ENCODE peak calls at places on chromosomes 13 and 19, in four cellular contexts. C is heart left ventricle, U is uterus, I is upper lobe of right lung. Y is an unnamed sample.

GRCh38 chr13:75329097-75329496 is 152.9 kb downstream of the TBC1D4 start:
- DNase-seq in C (no peak), U (no peak), I (no peak), Y (no peak)

GRCh38 chr19:54480048-54480447 is 7.0 kb upstream of the CDC42EP5 start:
- DNase-seq in C (no peak), U (no peak), I (no peak), Y (no peak)

GRCh38 chr13:25934127-25934526 is 117.7 kb downstream of the SHISA2 start:
- DNase-seq in C (no peak), U (no peak), I (no peak), Y (no peak)

GRCh38 chr19:10112895-10113591 is 1.6 kb downstream of the P2RY11 start:
- DNase-seq in C (no peak), U (no peak), I (peak), Y (peak)

GRCh38 chr19:58584498-58585441 is 11.6 kb upstream of the MZF1 start:
- DNase-seq in C (no peak), U (no peak), I (no peak), Y (no peak)

GRCh38 chr13:113928701-113929627 is 44.9 kb downstream of the C13orf46 start:
- DNase-seq in C (peak), U (peak), I (peak), Y (no peak)

GRCh38 chr13:70034280-70034679 is 73.3 kb upstream of the ATXN8OS start:
- DNase-seq in C (no peak), U (no peak), I (no peak), Y (no peak)

GRCh38 chr19:38675611-38676010 is 28.2 kb downstream of the ACTN4 start:
- DNase-seq in C (no peak), U (no peak), I (no peak), Y (no peak)

GRCh38 chr13:27978301-27978968 is 9.3 kb upstream of the CDX2 start:
- DNase-seq in C (no peak), U (no peak), I (peak), Y (no peak)

GRCh38 chr13:48804836-48805601 is 151.3 kb downstream of the CYSLTR2 start:
- DNase-seq in C (no peak), U (no peak), I (no peak), Y (no peak)

DNA sequence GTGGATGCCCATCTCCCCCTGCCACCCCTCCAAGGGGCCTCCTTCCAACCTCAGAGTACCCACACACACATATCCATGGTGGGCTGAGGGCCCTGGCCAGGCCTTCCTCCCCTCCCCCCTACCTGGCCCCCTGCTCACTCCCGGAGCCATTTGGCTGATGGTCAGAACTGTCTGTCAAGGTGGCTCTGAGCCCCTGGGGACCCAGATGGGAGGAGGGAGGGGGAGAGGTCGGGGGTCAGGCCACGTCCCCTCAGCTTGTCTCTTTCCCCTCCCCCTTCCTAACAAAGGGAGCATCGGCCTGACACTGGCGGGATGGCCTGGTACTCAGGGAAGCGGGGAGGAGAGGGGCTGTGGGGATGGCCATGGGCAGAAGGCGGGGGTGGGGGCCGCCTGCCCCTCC is 18.7 kb upstream of the POU2F2 start:
- DNase-seq in C (no peak), U (no peak), I (no peak), Y (no peak)
- TF ChIP-seq CTCF in C (no peak), U (no peak), I (no peak), Y (no peak)

GRCh38 chr19:11594084-11594483 is 3.2 kb upstream of the ZNF627 start:
- DNase-seq in C (no peak), U (no peak), I (no peak), Y (no peak)
- TF ChIP-seq CTCF in C (no peak), U (no peak), I (no peak), Y (no peak)

GRCh38 chr19:33176670-33177416 is 17.3 kb upstream of the LRP3 start:
- DNase-seq in C (peak), U (peak), I (peak), Y (peak)
- TF ChIP-seq CTCF in C (no peak), U (peak), I (peak), Y (no peak)

GRCh38 chr19:17236831-17237543 is 8.7 kb downstream of the NR2F6 start:
- DNase-seq in C (no peak), U (no peak), I (no peak), Y (no peak)

GRCh38 chr19:17236414-17236716 is 9.4 kb downstream of the NR2F6 start:
- DNase-seq in C (no peak), U (no peak), I (no peak), Y (no peak)

GRCh38 chr19:17237747-17238706 is 7.7 kb downstream of the NR2F6 start:
- DNase-seq in C (no peak), U (no peak), I (no peak), Y (no peak)

GRCh38 chr19:17234911-17235617 is 9.0 kb downstream of the OCEL1 start:
- DNase-seq in C (no peak), U (peak), I (no peak), Y (peak)

DNA sequence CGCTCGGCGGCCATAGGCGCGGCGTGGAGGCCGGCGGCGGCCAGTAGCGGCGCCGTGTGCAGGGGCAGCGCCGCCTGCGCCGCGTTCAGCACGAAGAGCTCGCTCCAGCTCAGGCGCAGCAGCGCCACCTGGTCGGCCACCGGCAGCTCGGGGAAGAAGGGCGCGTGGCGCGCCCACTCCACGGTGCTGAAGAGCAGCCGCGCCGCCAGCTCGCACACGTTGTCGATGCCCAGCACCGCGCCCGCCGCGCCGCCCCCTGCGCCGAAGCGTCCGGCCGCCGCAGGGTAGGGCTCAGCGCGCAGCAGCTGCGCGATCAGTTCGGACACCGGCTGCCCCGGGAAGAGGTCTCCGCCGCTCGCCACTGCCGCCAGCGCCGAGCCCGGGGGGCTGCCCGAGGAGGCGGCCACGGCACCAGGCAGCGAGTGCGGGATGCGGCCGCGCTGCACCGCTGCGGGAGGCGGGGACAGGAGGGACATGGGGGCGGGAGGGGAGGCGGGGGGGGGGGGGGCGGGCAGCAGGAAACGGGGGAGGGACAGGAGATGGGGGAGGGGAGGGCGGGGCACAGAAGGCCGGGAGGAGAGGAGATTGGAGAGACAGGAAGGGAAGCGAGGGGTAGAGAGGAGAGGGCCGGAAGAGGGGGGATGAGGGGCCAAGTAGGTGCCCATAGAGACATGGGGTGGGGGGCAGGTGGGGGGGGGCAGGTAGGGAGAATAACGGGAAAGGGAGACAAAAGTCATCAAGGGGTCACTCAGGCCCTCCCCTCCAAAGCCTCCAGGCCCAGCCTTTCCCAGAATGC is 9.8 kb downstream of the OCEL1 start:
- DNase-seq in C (peak), U (peak), I (peak), Y (peak)
- TF ChIP-seq CTCF in C (peak), U (peak), I (peak), Y (peak)

DNA sequence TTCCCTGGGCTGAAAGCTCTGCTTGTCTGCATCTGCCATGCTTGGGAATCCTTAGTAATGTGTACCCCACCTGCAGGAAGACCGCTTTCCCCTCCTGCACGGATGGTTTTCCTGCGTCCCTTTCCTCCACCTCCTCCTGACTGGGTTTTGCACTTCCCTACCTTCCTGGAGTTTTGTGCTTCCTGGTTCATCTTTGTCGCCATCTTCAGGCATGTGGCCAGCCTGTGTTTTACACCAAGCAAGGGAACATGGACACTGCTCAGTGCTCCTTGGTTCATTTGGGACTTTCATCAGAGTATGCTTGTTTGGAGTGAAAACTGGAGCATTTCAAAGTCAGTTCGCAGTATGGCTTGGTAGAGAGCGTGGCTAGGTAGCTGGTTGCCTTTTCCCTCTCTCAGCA is 30.7 kb downstream of the ERICH6B start:
- DNase-seq in C (no peak), U (no peak), I (no peak), Y (no peak)
- TF ChIP-seq CTCF in C (no peak), U (no peak), I (no peak), Y (no peak)

DNA sequence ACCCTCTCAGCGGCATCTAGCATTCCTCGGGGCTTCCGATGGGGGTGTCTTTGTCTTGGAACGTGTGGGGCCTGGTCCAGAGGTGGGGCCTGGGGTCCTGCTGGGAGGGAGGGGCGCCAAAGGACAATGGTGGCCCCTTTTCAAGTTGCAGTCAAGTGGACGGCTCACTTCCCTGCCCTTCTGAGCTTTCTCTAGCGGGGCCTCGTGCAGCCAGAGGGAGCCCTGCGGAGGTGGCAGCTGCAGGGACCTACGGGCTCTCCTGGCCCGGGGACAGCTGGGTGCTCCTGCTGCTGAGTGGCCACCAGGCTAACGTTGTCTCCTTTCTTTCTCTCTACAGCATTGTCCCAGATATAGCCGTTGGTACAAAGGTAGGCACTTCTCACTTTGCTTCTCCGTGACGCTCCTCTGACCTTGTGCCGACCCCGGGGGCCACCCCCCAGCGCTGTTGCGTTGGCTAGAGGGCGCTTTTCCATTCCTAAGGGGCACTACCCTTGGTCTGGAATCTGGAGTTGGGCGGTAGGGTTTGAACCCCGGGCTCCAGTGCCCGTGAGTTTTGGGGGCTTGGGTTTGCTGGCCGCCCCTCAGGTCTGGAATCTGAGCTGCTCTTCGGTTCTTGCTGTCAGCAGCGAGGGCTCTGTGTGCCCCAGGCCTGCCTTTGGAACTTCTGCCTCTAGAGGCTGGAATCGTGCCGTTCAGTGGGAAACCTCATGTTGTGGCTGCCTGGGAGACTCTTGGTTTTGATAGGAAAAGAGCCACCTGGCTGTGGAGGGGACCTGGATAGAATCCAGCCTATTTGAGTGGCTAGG is 2.0 kb downstream of the PTBP1 start:
- DNase-seq in C (peak), U (no peak), I (no peak), Y (no peak)
- TF ChIP-seq CTCF in C (peak), U (peak), I (no peak), Y (no peak)

DNA sequence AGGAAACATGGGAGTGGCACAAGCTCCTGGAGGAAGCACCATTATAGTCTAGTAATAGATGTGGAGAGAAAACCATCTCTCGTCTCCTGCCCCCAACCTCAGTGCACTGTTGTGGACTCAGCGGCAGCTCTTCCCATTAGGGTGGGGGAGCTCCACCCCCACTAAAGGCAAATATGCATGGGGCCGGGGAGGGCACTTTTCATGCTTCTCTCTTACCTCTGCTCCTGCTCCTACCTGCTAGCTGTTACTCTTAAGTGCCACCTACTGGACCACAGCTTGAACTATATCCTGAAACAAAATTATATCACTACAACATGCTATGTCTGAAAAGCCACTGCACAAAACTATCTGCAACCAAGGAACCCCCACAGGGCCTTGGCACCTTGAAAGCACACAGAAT is 112.6 kb upstream of the DACH1 start:
- DNase-seq in C (no peak), U (no peak), I (no peak), Y (no peak)
- TF ChIP-seq CTCF in C (no peak), U (no peak), I (no peak), Y (peak)

GRCh38 chr13:99617474-99618255 is 116.4 kb downstream of the TM9SF2 start:
- DNase-seq in C (peak), U (no peak), I (no peak), Y (peak)
- TF ChIP-seq CTCF in C (peak), U (peak), I (peak), Y (peak)

DNA sequence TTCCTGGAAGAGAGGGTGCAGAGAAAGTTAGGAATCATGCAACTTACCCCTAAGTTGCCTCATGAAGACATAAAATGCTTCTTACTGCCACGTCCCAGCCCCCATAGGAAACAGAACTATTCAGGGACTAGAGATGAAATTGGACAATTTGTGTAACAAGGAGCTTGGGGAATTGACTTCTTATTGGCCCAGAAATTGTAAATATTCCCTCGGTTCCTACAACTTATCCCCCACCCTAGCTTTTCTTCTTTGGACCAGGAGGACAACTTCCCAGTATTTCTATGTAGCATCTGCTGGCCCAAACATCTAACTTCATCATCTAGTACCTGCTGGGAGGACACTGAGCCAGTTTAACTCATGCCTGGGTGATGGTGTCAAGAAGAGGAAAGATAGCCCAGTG is at the start of gene OR1M1:
- DNase-seq in C (no peak), U (no peak), I (no peak), Y (no peak)
- TF ChIP-seq CTCF in C (no peak), U (no peak), I (no peak), Y (no peak)

GRCh38 chr19:11987405-11988231 is 22.8 kb downstream of the ZNF763 start:
- DNase-seq in C (peak), U (peak), I (peak), Y (peak)

GRCh38 chr19:11986754-11987153 is 21.9 kb downstream of the ZNF763 start:
- DNase-seq in C (no peak), U (no peak), I (no peak), Y (no peak)

GRCh38 chr19:11984986-11985385 is 20.1 kb downstream of the ZNF763 start:
- DNase-seq in C (no peak), U (no peak), I (no peak), Y (peak)

DNA sequence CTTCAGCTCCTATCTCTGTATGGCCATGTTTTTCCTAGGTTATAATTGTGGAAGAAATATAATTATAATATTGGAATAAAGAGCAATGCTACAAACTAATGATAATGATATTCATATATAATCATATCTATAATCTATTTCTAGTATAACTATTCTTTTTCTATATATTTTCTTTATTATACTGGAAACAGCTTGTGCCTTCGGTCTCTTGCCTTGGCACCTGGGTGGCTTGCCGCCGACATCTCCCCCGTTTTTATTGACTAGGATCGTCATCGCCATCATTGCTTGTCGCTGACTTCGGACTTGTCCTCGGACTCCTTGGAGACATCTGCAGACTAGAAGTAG is 24.2 kb downstream of the ZNF763 start:
- DNase-seq in C (no peak), U (no peak), I (no peak), Y (no peak)
- TF ChIP-seq CTCF in C (no peak), U (no peak), I (no peak), Y (no peak)